ENCODE peak calls at places on chromosomes 13 and 19, in six cellular contexts. H, X, P, Z, B and U are unnamed samples.

GRCh38 chr13:113404723-113405471 is 41.0 kb upstream of the GRTP1 start:
- DNase-seq in H (peak), X (no peak), P (no peak), Z (no peak), B (no peak), U (no peak)

GRCh38 chr13:74839656-74840055 is 642.3 kb downstream of the TBC1D4 start:
- DNase-seq in H (no peak), X (peak), P (no peak), Z (no peak), B (no peak), U (no peak)

GRCh38 chr13:99269627-99270252 is 11.6 kb upstream of the GPR18 start:
- DNase-seq in H (no peak), X (peak), P (peak), Z (no peak), B (no peak), U (peak)

GRCh38 chr13:50094615-50095293 is 79.5 kb downstream of the KCNRG start:
- DNase-seq in H (no peak), X (peak), P (no peak), Z (no peak), B (no peak), U (no peak)

GRCh38 chr13:33353210-33353609 is 67.7 kb upstream of the STARD13 start:
- DNase-seq in H (no peak), X (no peak), P (no peak), Z (no peak), B (no peak), U (no peak)

GRCh38 chr13:48646791-48647190 is 6.9 kb upstream of the CYSLTR2 start:
- DNase-seq in H (peak), X (no peak), P (no peak), Z (no peak), B (no peak), U (no peak)

GRCh38 chr13:20411638-20412342 is 113.9 kb downstream of the CRYL1 start:
- DNase-seq in H (no peak), X (no peak), P (no peak), Z (no peak), B (no peak), U (no peak)

GRCh38 chr13:45817833-45818232 is 33.7 kb downstream of the SIAH3 start:
- DNase-seq in H (no peak), X (no peak), P (no peak), Z (no peak), B (no peak), U (peak)

GRCh38 chr13:19382111-19382510 is 179.2 kb downstream of the TPTE2 start:
- DNase-seq in H (no peak), X (no peak), P (no peak), Z (no peak), B (no peak), U (no peak)

GRCh38 chr13:94327318-94327717 is 152.2 kb downstream of the DCT start:
- DNase-seq in H (no peak), X (no peak), P (peak), Z (no peak), B (no peak), U (peak)

GRCh38 chr19:30861896-30862295 is 487.3 kb downstream of the TSHZ3 start:
- DNase-seq in H (peak), X (no peak), P (no peak), Z (no peak), B (no peak), U (no peak)

GRCh38 chr19:49691243-49692101 is 556 bp downstream of the CPT1C start:
- DNase-seq in H (peak), X (peak), P (peak), Z (no peak), B (peak), U (peak)

GRCh38 chr19:33806434-33806881 is 9.8 kb downstream of the KCTD15 start:
- DNase-seq in H (no peak), X (no peak), P (no peak), Z (no peak), B (no peak), U (no peak)

GRCh38 chr19:8506402-8506957 is 4.0 kb upstream of the PRAM1 start:
- DNase-seq in H (peak), X (no peak), P (no peak), Z (no peak), B (no peak), U (peak)

GRCh38 chr13:35866801-35867200 is 264.4 kb downstream of the DCLK1 start:
- DNase-seq in H (no peak), X (no peak), P (no peak), Z (no peak), B (no peak), U (no peak)

GRCh38 chr13:21749410-21749809 is 78.5 kb downstream of the FGF9 start:
- DNase-seq in H (no peak), X (peak), P (peak), Z (no peak), B (no peak), U (no peak)

GRCh38 chr13:100399455-100399854 is 189.1 kb downstream of the GGACT start:
- DNase-seq in H (no peak), X (no peak), P (no peak), Z (no peak), B (no peak), U (no peak)

GRCh38 chr13:55554741-55555140 is 1586.0 kb upstream of the PRR20A start:
- DNase-seq in H (no peak), X (no peak), P (no peak), Z (no peak), B (no peak), U (no peak)

GRCh38 chr13:26525528-26525927 is 32.0 kb upstream of the WASF3 start:
- DNase-seq in H (no peak), X (no peak), P (no peak), Z (no peak), B (no peak), U (no peak)

GRCh38 chr13:30719521-30719914 is 15.8 kb upstream of the ALOX5AP start:
- DNase-seq in H (no peak), X (peak), P (no peak), Z (no peak), B (no peak), U (no peak)

GRCh38 chr19:48999481-49000325 is 6.0 kb downstream of the RUVBL2 start:
- DNase-seq in H (peak), X (peak), P (peak), Z (peak), B (peak), U (peak)

GRCh38 chr19:8017808-8018207 is 12.4 kb upstream of the ELAVL1 start:
- DNase-seq in H (no peak), X (no peak), P (no peak), Z (no peak), B (no peak), U (no peak)

GRCh38 chr13:99339230-99339721 is 32.1 kb upstream of the GPR183 start:
- DNase-seq in H (no peak), X (no peak), P (no peak), Z (no peak), B (no peak), U (no peak)

GRCh38 chr19:43782689-43783231 is 2.0 kb upstream of the KCNN4 start:
- DNase-seq in H (no peak), X (no peak), P (no peak), Z (no peak), B (no peak), U (no peak)

GRCh38 chr13:112104873-112105234 is 37.9 kb downstream of the SOX1 start:
- DNase-seq in H (no peak), X (no peak), P (no peak), Z (no peak), B (no peak), U (no peak)

GRCh38 chr19:24053601-24054000 is 33.4 kb upstream of the ZNF254 start:
- DNase-seq in H (no peak), X (no peak), P (no peak), Z (no peak), B (no peak), U (no peak)

GRCh38 chr13:68523838-68524424 is 1293.8 kb upstream of the PCDH9 start:
- DNase-seq in H (no peak), X (no peak), P (no peak), Z (no peak), B (no peak), U (no peak)

GRCh38 chr19:4007836-4008539 is 452 bp downstream of the PIAS4 start:
- DNase-seq in H (no peak), X (no peak), P (peak), Z (no peak), B (peak), U (peak)

GRCh38 chr13:77386880-77387606 is 60.1 kb upstream of the MYCBP2 start:
- DNase-seq in H (no peak), X (peak), P (peak), Z (no peak), B (no peak), U (no peak)

DNA sequence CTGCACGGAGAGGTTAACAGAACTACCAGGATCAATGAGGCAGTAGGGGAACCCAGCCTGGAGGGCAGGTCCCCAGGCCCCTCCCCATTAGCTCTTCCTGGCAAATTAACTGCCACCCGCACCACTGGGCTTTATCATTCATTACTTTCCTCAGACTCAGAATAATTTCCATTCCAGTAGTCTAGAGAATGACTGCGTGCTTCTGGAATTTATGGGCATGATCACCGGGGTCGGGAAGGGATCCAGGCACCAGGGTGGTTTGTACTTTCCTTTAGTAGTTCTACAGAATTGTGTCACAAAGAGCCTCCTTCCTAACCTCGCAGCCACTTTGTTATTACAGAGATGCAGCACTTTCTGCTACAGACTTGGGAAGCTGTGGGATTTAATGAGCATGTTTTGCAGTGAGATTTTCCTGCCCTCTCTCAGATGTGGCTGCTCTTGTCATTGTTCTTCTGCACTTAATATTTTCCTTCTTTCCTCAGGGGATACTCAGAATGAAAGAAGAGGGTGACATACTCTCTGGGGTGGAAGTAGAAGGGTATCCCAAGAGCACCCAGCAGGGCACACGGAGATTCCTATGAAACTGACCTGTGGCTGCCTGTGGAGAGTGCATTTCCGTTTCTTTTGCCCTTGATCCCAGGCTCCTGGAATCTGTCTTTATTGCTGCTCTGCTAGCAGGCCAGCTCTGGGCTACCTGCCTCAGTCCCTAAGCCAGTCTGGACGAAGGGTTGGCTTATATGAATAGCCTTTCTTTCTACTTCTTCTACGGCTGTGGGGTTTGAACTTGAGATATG is 285.0 kb upstream of the SLC10A2 start:
- DNase-seq in H (peak), X (no peak), P (peak), Z (peak), B (no peak), U (peak)
- H4K8ac ChIP-seq in H (no peak), X (no peak), P (no peak), Z (no peak), B (no peak), U (no peak)

GRCh38 chr19:38856813-38857212 is 7.0 kb upstream of the HNRNPL start:
- DNase-seq in H (no peak), X (no peak), P (no peak), Z (no peak), B (no peak), U (no peak)
- H4K8ac ChIP-seq in H (no peak), X (no peak), P (no peak), Z (no peak), B (no peak), U (no peak)

DNA sequence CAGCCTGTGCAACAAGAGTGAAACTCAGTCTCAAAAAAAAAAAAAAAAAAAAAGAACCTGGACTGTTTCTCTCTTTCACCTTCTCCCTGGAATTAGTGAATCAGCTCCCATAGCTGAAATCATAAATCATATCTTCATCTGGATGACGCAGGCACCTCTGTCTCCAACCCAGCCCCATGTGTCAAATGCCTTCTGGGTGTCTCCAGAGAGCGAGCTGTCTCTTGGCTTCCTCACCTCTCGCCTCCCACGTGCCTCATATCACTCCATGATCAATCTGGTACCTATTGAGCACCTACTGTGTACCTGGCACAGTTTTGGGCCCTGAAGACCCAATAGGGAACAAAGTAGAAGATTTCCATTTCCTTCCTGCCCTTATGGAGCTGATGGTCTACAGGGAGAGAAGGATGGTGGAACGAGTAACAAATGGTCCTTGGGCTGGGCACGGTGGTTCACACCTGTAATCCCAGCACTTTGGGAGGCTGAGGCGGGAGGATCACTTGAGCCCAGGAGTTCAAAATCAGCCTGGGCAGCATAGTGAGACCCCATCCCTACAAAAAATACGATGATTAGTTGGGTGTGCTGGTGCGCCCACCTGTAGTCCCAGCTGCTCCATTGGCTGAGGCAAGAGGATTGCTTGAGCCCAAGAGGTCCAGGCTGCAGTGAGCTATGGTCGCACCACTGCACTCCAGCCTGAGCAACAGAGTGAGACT is 2.5 kb downstream of the HSD11B1L start:
- DNase-seq in H (no peak), X (no peak), P (no peak), Z (no peak), B (no peak), U (no peak)
- H4K8ac ChIP-seq in H (no peak), X (no peak), P (no peak), Z (no peak), B (no peak), U (no peak)

GRCh38 chr19:57389730-57390598 is at the start of gene ZNF548:
- DNase-seq in H (peak), X (peak), P (peak), Z (peak), B (peak), U (peak)
- H4K8ac ChIP-seq in H (no peak), X (peak), P (peak), Z (peak), B (no peak), U (no peak)

GRCh38 chr19:5254543-5254942 is 86.1 kb downstream of the PTPRS start:
- DNase-seq in H (no peak), X (no peak), P (no peak), Z (no peak), B (no peak), U (no peak)
- H4K8ac ChIP-seq in H (no peak), X (no peak), P (no peak), Z (no peak), B (no peak), U (no peak)

DNA sequence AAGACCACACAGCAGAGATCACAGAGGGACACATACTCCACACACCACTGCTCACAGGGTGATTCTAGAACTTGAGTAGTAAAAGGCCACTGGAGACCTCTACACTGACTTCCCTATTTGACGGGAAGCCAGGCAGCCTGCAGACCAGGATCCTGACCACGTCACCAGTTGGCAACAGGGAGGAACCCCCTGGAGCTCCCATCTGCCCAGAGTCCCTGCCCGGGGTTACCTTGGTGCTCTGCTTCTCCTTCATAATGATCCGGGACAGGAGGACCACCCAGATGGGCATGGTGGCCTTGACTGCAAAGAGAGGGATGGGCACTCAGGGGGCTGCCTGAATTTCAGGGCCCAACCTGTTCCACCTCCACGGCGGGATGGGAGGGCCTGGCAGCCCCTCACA is 932 bp downstream of the SLC35E1 start:
- DNase-seq in H (no peak), X (peak), P (peak), Z (no peak), B (no peak), U (no peak)
- H4K8ac ChIP-seq in H (no peak), X (peak), P (no peak), Z (peak), B (no peak), U (no peak)

DNA sequence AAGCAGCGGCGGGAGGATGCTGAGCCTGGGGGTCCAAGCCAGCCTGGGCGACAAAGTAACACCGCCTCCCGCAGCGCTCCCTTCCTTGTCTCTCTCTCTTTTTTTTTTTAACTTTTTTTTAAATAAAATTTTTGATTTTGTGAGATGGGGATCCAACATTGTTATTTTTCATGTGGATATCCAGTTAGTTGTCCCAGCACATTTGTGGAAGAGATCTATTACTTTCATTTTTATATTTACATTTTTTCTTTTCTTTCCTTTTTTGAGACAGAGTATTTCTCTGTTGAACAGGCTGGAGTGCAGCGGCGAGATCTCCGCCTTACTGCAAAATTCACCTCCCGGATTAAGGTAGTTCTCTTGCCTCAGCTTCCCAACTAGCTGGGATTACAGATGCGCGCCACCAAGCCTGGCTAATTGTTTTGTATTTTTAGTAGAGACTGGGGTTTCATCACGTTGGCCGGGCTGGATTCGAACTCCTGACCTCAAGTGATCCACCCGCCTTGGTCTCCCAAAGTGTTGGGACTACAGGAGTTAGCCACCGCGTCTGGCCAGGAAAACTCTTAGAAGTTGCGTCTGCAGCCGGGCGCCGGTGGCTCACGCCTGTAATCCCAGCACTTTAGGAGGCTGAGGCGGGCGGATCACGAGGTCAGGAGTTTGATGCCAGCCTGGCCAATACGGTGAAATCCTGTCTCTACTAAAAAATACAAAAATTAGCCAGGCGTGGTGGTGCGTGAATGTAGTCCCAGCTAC is 19.4 kb downstream of the ZNF816 start:
- DNase-seq in H (no peak), X (no peak), P (no peak), Z (no peak), B (no peak), U (no peak)
- H4K8ac ChIP-seq in H (no peak), X (peak), P (no peak), Z (peak), B (no peak), U (no peak)

GRCh38 chr13:106528711-106529414 is 6.6 kb downstream of the EFNB2 start:
- DNase-seq in H (no peak), X (no peak), P (no peak), Z (no peak), B (peak), U (peak)
- H4K8ac ChIP-seq in H (no peak), X (no peak), P (peak), Z (no peak), B (no peak), U (no peak)